ENCODE peak calls at places on chromosomes 12 and 14, in seven cellular contexts. D is K562, M is HepG2, E is GM12878, F is HCT116, V is H1, H is SK-N-SH. T is an unnamed sample.

GRCh38 chr12:11667159-11667558 is 17.7 kb downstream of the ETV6 start:
- DNase-seq in D (no peak), M (no peak), E (no peak), V (no peak), F (no peak), H (no peak), T (no peak)

GRCh38 chr12:27305673-27306504 is 26.7 kb upstream of the BMAL2 start:
- DNase-seq in D (peak), F (peak), M (peak), H (peak), E (no peak), V (no peak), T (peak)

GRCh38 chr12:9134981-9135628 is 19.4 kb upstream of the A2M start:
- DNase-seq in V (no peak), H (no peak), E (no peak), F (peak), D (peak), M (peak), T (no peak)

GRCh38 chr14:81169711-81170103 is 51.1 kb downstream of the GTF2A1 start:
- DNase-seq in F (no peak), E (no peak), V (no peak), M (no peak), D (no peak), H (peak), T (peak)

GRCh38 chr14:91569301-91569700 is 59.2 kb upstream of the PPP4R3A start:
- DNase-seq in E (no peak), H (no peak), D (no peak), M (no peak), F (no peak), V (no peak), T (no peak)

GRCh38 chr12:111412830-111413441 is 7.2 kb downstream of the SH2B3 start:
- DNase-seq in D (no peak), H (no peak), M (no peak), E (no peak), V (no peak), F (no peak), T (no peak)

GRCh38 chr14:101907619-101908018 is 56.8 kb upstream of the DYNC1H1 start:
- DNase-seq in H (no peak), V (no peak), E (no peak), F (no peak), D (no peak), M (no peak), T (no peak)

GRCh38 chr12:10366875-10367274 is 23.0 kb downstream of the KLRK1 start:
- DNase-seq in H (no peak), M (peak), F (no peak), D (no peak), V (no peak), E (no peak), T (peak)

GRCh38 chr12:39605996-39606395 is 13.6 kb downstream of the ABCD2 start:
- DNase-seq in M (no peak), F (peak), E (no peak), H (no peak), D (no peak), V (no peak), T (peak)

GRCh38 chr12:78419513-78419912 is 445.1 kb upstream of the SYT1 start:
- DNase-seq in V (no peak), M (no peak), E (no peak), F (no peak), D (no peak), H (no peak), T (no peak)

GRCh38 chr14:100769035-100769939 is 42.6 kb downstream of the DLK1 start:
- DNase-seq in D (no peak), H (no peak), E (no peak), M (no peak), F (no peak), V (no peak), T (peak)

GRCh38 chr12:12229556-12230092 is 37.2 kb downstream of the LRP6 start:
- DNase-seq in M (no peak), D (no peak), V (no peak), E (no peak), F (no peak), H (peak), T (no peak)

GRCh38 chr14:21268612-21269251 is 510 bp downstream of the HNRNPC start:
- DNase-seq in M (peak), H (no peak), F (peak), V (no peak), D (peak), E (no peak), T (peak)

GRCh38 chr14:73742520-73743238 is 28.5 kb upstream of the PNMA1 start:
- DNase-seq in F (no peak), V (no peak), H (no peak), M (no peak), D (no peak), E (no peak), T (no peak)

GRCh38 chr12:124399622-124400021 is 104.7 kb downstream of the RFLNA start:
- DNase-seq in H (peak), F (no peak), D (peak), M (peak), E (no peak), V (no peak), T (peak)

GRCh38 chr12:54424232-54424631 is 5.2 kb upstream of the ITGA5 start:
- DNase-seq in F (no peak), D (no peak), H (no peak), M (no peak), E (no peak), V (no peak), T (no peak)

GRCh38 chr14:74591899-74592298 is 20.1 kb downstream of the LTBP2 start:
- DNase-seq in E (no peak), M (no peak), F (no peak), H (no peak), D (no peak), V (no peak), T (no peak)

GRCh38 chr12:131312793-131313545 is 359.3 kb downstream of the ADGRD1 start:
- DNase-seq in V (no peak), H (no peak), M (no peak), F (no peak), E (no peak), D (no peak), T (no peak)

GRCh38 chr14:64220466-64220865 is 73.7 kb downstream of the ESR2 start:
- DNase-seq in H (no peak), V (no peak), E (no peak), M (no peak), D (no peak), F (no peak), T (no peak)

GRCh38 chr14:56996721-56997399 is 186.6 kb upstream of the OTX2 start:
- DNase-seq in M (no peak), V (no peak), H (no peak), D (no peak), F (peak), E (no peak), T (no peak)

GRCh38 chr14:92649934-92650545 is 98.4 kb downstream of the LGMN start:
- DNase-seq in D (no peak), V (no peak), M (no peak), E (no peak), H (no peak), F (no peak), T (no peak)

GRCh38 chr12:53391667-53392244 is 11.8 kb downstream of the SP1 start:
- DNase-seq in M (no peak), E (no peak), F (no peak), V (no peak), D (no peak), H (no peak), T (no peak)

GRCh38 chr12:58172433-58173073 is 231.2 kb downstream of the ATP23 start:
- DNase-seq in E (no peak), M (no peak), D (no peak), V (no peak), H (no peak), F (no peak), T (no peak)
- TF ChIP-seq JUND in E (no peak), M (no peak), D (no peak), V (no peak), H (no peak), F (no peak), T (no peak)

GRCh38 chr14:68124885-68125731 is 305.5 kb downstream of the RAD51B start:
- DNase-seq in E (no peak), H (no peak), M (peak), F (no peak), V (no peak), D (no peak), T (no peak)
- TF ChIP-seq JUND in E (no peak), H (peak), M (no peak), F (peak), V (no peak), D (no peak), T (no peak)

GRCh38 chr14:36365766-36366165 is 45.3 kb upstream of the MBIP start:
- DNase-seq in F (no peak), D (no peak), E (no peak), M (no peak), V (no peak), H (no peak), T (no peak)
- TF ChIP-seq JUND in F (no peak), D (no peak), E (no peak), M (no peak), V (no peak), H (no peak), T (no peak)

GRCh38 chr14:37573355-37573754 is 21.7 kb downstream of the FOXA1 start:
- DNase-seq in F (no peak), M (no peak), V (no peak), D (no peak), H (no peak), E (no peak), T (no peak)
- TF ChIP-seq JUND in F (no peak), M (no peak), V (no peak), D (no peak), H (no peak), E (no peak), T (no peak)

GRCh38 chr14:96934961-96935360 is 137.8 kb downstream of the VRK1 start:
- DNase-seq in F (no peak), H (no peak), D (no peak), M (no peak), E (no peak), V (no peak), T (no peak)
- TF ChIP-seq JUND in F (no peak), H (no peak), D (no peak), M (no peak), E (no peak), V (no peak), T (no peak)

DNA sequence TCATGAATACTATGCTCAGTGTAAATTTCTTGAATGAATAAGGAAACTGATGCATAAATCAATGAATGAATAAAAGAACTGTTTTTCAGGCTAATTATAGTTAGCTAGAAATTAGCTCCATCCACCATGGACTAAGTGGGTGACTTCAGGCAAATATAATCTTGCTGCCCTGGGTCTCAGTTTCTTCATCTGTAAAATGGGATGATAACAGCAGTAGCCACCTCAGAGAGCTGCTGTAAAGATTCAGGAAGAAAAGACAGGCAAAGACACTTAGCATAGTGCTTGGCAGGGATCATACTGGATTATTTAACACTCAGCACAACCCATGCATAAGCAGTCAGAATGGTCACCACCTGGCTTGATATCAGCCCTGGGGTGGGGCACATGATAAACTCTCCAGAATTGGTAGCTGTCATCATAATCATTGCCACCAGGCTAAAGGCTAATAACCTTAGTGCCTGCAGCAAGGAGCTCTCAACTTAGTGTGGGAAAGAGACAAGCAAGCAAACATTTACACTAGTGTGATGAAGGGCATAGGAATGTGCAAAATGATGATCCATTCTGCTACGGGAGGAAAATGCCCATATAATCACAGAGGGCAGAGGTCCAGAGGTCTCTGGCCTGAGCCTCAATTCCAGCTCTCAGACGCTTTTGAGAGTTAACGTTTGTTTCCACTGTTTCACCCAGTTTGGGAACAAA is 234.7 kb upstream of the TBX3 start:
- DNase-seq in H (no peak), F (no peak), D (no peak), V (no peak), E (no peak), M (peak), T (peak)
- TF ChIP-seq JUND in H (peak), F (no peak), D (no peak), V (no peak), E (no peak), M (peak), T (no peak)

DNA sequence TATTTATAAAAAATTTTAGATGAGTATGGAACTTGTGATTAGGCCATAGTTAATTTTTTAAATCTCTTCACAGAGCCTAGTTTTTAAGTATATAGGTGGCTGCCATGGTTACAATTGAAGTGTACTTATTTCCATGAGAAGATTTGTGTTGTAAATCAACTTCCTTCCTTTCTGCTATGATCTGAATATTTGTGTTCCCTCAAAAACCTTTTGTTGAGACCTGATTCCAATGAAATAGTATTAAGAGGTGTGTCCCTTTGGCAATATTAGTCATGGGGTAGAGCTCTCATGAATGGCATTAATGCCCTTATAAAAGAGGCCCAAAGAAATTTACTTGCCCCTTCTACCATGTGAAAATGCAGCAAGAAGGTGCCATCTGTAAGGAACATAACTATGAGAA is 28.8 kb downstream of the ETNK1 start:
- DNase-seq in M (no peak), V (no peak), E (no peak), F (no peak), H (no peak), D (no peak), T (no peak)
- TF ChIP-seq JUND in M (no peak), V (no peak), E (no peak), F (no peak), H (no peak), D (no peak), T (no peak)

T was measured in T47D.